ENCODE peak calls at places on chromosomes 6 and 20, in nine cellular contexts. M, C, V, I, W, B, K, J and F are unnamed samples.

GRCh38 chr6:81969011-81969410 is 216.5 kb upstream of the TENT5A start:
- DNase-seq in J (no peak), C (no peak), B (no peak), K (no peak), V (no peak), I (no peak), M (no peak), W (no peak), F (no peak)

GRCh38 chr20:4132956-4133355 is 117.6 kb upstream of the RNF24 start:
- DNase-seq in B (no peak), J (no peak), I (no peak), V (no peak), W (no peak), M (no peak), K (no peak), C (no peak), F (no peak)

GRCh38 chr6:9136141-9136865 is 701.0 kb upstream of the SLC35B3 start:
- DNase-seq in M (no peak), I (no peak), J (no peak), W (no peak), V (peak; percentile 28), B (no peak), K (no peak), C (no peak), F (no peak)

GRCh38 chr6:44452725-44453124 is 65.2 kb downstream of the CDC5L start:
- DNase-seq in J (no peak), M (no peak), C (no peak), V (peak; percentile 93), B (no peak), W (no peak), I (no peak), K (no peak), F (no peak)

GRCh38 chr6:3546121-3546520 is 89.3 kb upstream of the SLC22A23 start:
- DNase-seq in I (no peak), J (no peak), C (no peak), B (no peak), W (no peak), V (no peak), M (no peak), K (no peak), F (no peak)

GRCh38 chr6:158754738-158755137 is 64.4 kb downstream of the EZR start:
- DNase-seq in I (no peak), M (no peak), W (no peak), K (no peak), C (no peak), J (no peak), B (no peak), V (no peak), F (no peak)

GRCh38 chr20:57392130-57392445 is 892 bp downstream of the RBM38 start:
- DNase-seq in J (peak; percentile 51), B (peak; percentile 68), C (no peak), W (no peak), V (no peak), K (no peak), M (no peak), I (no peak), F (no peak)

GRCh38 chr6:113488812-113489685 is 368.1 kb upstream of the MARCKS start:
- DNase-seq in M (no peak), W (no peak), K (no peak), I (no peak), J (no peak), V (peak; percentile 40), C (no peak), B (no peak), F (no peak)

GRCh38 chr6:168107191-168107940 is 28.4 kb upstream of the FRMD1 start:
- DNase-seq in B (no peak), K (no peak), C (no peak), V (no peak), W (no peak), M (peak; percentile 7), J (peak; percentile 18), I (no peak), F (no peak)

GRCh38 chr20:33076662-33077398 is 2.6 kb upstream of the BPIFB4 start:
- DNase-seq in K (no peak), I (no peak), C (no peak), J (peak; percentile 9), W (peak; percentile 8), M (peak; percentile 18), B (no peak), V (peak; percentile 60), F (no peak)

GRCh38 chr6:159693894-159694545 is 979 bp upstream of the SOD2 start:
- DNase-seq in B (peak; percentile 68), J (no peak), I (peak; percentile 18), V (no peak), C (no peak), K (no peak), W (peak; percentile 55), M (peak; percentile 52), F (peak; percentile 27)

GRCh38 chr6:38259736-38260135 is 380.0 kb downstream of the BTBD9 start:
- DNase-seq in K (no peak), I (no peak), B (no peak), V (peak; percentile 91), J (peak; percentile 59), C (no peak), W (no peak), M (no peak), F (no peak)

GRCh38 chr6:32318501-32318900 is 53.2 kb downstream of the TSBP1 start:
- DNase-seq in M (no peak), C (no peak), B (no peak), V (no peak), W (no peak), K (no peak), I (no peak), J (no peak), F (no peak)

GRCh38 chr20:49270177-49270576 is 7.7 kb downstream of the ZNFX1 start:
- DNase-seq in I (no peak), W (no peak), M (no peak), C (no peak), B (no peak), J (no peak), V (peak; percentile 54), K (no peak), F (no peak)

GRCh38 chr6:156971153-156971882 is 194.1 kb downstream of the ARID1B start:
- DNase-seq in J (no peak), K (no peak), C (no peak), M (no peak), W (no peak), B (no peak), I (no peak), V (no peak), F (no peak)

GRCh38 chr6:36925809-36926208 is 28.7 kb upstream of the PI16 start:
- DNase-seq in K (no peak), W (no peak), I (no peak), B (no peak), J (no peak), M (no peak), V (no peak), C (no peak), F (no peak)

GRCh38 chr6:153003294-153003645 is 761 bp upstream of the MTRF1L start:
- DNase-seq in W (no peak), K (no peak), J (no peak), I (peak; percentile 13), C (no peak), M (peak; percentile 21), B (peak; percentile 78), V (no peak), F (no peak)

GRCh38 chr6:109330263-109330662 is 52.0 kb downstream of the CD164 start:
- DNase-seq in W (no peak), I (no peak), J (no peak), B (no peak), M (no peak), K (no peak), C (no peak), V (no peak), F (no peak)

GRCh38 chr20:49766979-49767419 is 45.6 kb upstream of the SLC9A8 start:
- DNase-seq in M (no peak), K (no peak), B (no peak), I (no peak), J (no peak), W (no peak), V (no peak), C (no peak), F (no peak)

GRCh38 chr6:106630366-106630765 is 988 bp downstream of the QRSL1 start:
- DNase-seq in I (no peak), J (no peak), C (no peak), K (no peak), W (no peak), M (no peak), B (peak; percentile 4), V (no peak), F (no peak)

GRCh38 chr20:18750735-18751134 is 62.8 kb upstream of the SCP2D1 start:
- DNase-seq in C (no peak), I (no peak), J (no peak), W (no peak), K (no peak), M (peak; percentile 40), V (no peak), B (peak; percentile 64), F (no peak)

GRCh38 chr6:145752638-145753037 is 17.3 kb upstream of the EPM2A start:
- DNase-seq in W (no peak), K (no peak), B (no peak), V (no peak), J (no peak), C (no peak), M (no peak), I (no peak), F (no peak)

GRCh38 chr6:151317206-151317994 is 74.0 kb downstream of the ZBTB2 start:
- DNase-seq in W (no peak), M (no peak), J (no peak), C (no peak), K (no peak), V (peak; percentile 65), B (no peak), I (peak; percentile 50), F (no peak)

GRCh38 chr20:12970372-12970821 is 38.4 kb upstream of the SPTLC3 start:
- DNase-seq in V (peak; percentile 54), I (peak; percentile 39), B (peak; percentile 16), C (no peak), W (no peak), M (peak; percentile 52), K (peak; percentile 32), J (peak; percentile 50), F (no peak)

GRCh38 chr20:55800501-55800900 is 204.8 kb downstream of the CBLN4 start:
- DNase-seq in M (no peak), B (no peak), I (no peak), K (no peak), W (no peak), V (no peak), J (no peak), C (no peak), F (no peak)

GRCh38 chr6:158219229-158219628 is 51.1 kb downstream of the GTF2H5 start:
- DNase-seq in I (no peak), V (peak; percentile 66), C (no peak), W (no peak), B (no peak), K (no peak), M (no peak), J (peak; percentile 24), F (no peak)

GRCh38 chr20:62561182-62561581 is 81.1 kb upstream of the SLCO4A1 start:
- DNase-seq in B (no peak), M (no peak), V (no peak), C (no peak), J (no peak), W (no peak), K (no peak), I (no peak), F (no peak)

GRCh38 chr6:138569554-138569953 is 70.3 kb upstream of the NHSL1 start:
- DNase-seq in W (no peak), J (no peak), C (no peak), V (no peak), B (no peak), K (no peak), I (no peak), M (no peak), F (no peak)